ENCODE peak calls at places on chromosomes 3 and 15, in five cellular contexts. One of them, this sample, is unnamed.

GRCh38 chr3:58388550-58389061 is 45.0 kb downstream of the PDHB start:
- DNase-seq in ELR: peak
- DNase-seq in substantia nigra: no peak
- DNase-seq in effector CD4-positive, alpha-beta T cell: no peak
- DNase-seq in activated CD4-positive, alpha-beta T cell treated with anti-CD3 and anti-CD28 coated beads, Interleukin-2, amount 10 ng/mL, durations not matched to agents 7 days and 5 days: no peak
- DNase-seq in this sample: no peak

GRCh38 chr15:51846463-51847230 is 17.2 kb downstream of the TMOD3 start:
- DNase-seq in substantia nigra: no peak
- DNase-seq in effector CD4-positive, alpha-beta T cell: no peak
- DNase-seq in activated CD4-positive, alpha-beta T cell treated with anti-CD3 and anti-CD28 coated beads, Interleukin-2, amount 10 ng/mL, durations not matched to agents 7 days and 5 days: no peak
- DNase-seq in ELR: peak
- DNase-seq in this sample: no peak

GRCh38 chr3:50559702-50560101 is 7.8 kb downstream of the C3orf18 start:
- DNase-seq in effector CD4-positive, alpha-beta T cell: no peak
- DNase-seq in ELR: no peak
- DNase-seq in activated CD4-positive, alpha-beta T cell treated with anti-CD3 and anti-CD28 coated beads, Interleukin-2, amount 10 ng/mL, durations not matched to agents 7 days and 5 days: no peak
- DNase-seq in substantia nigra: no peak
- DNase-seq in this sample: no peak

GRCh38 chr3:133717424-133717823 is 28.8 kb upstream of the TF start:
- DNase-seq in ELR: no peak
- DNase-seq in effector CD4-positive, alpha-beta T cell: no peak
- DNase-seq in substantia nigra: no peak
- DNase-seq in activated CD4-positive, alpha-beta T cell treated with anti-CD3 and anti-CD28 coated beads, Interleukin-2, amount 10 ng/mL, durations not matched to agents 7 days and 5 days: no peak
- DNase-seq in this sample: no peak

GRCh38 chr3:33058780-33059179 is 38.2 kb downstream of the GLB1 start:
- DNase-seq in substantia nigra: no peak
- DNase-seq in ELR: no peak
- DNase-seq in effector CD4-positive, alpha-beta T cell: no peak
- DNase-seq in activated CD4-positive, alpha-beta T cell treated with anti-CD3 and anti-CD28 coated beads, Interleukin-2, amount 10 ng/mL, durations not matched to agents 7 days and 5 days: no peak
- DNase-seq in this sample: no peak

GRCh38 chr15:83978588-83978987 is 257.0 kb upstream of the GOLGA6L4 start:
- DNase-seq in effector CD4-positive, alpha-beta T cell: no peak
- DNase-seq in ELR: no peak
- DNase-seq in activated CD4-positive, alpha-beta T cell treated with anti-CD3 and anti-CD28 coated beads, Interleukin-2, amount 10 ng/mL, durations not matched to agents 7 days and 5 days: no peak
- DNase-seq in substantia nigra: no peak
- DNase-seq in this sample: no peak

GRCh38 chr3:172559029-172559428 is 35.8 kb upstream of the TNFSF10 start:
- DNase-seq in activated CD4-positive, alpha-beta T cell treated with anti-CD3 and anti-CD28 coated beads, Interleukin-2, amount 10 ng/mL, durations not matched to agents 7 days and 5 days: no peak
- DNase-seq in ELR: no peak
- DNase-seq in effector CD4-positive, alpha-beta T cell: no peak
- DNase-seq in substantia nigra: no peak
- DNase-seq in this sample: no peak

GRCh38 chr15:90268415-90268814 is 2.9 kb downstream of the NGRN start:
- DNase-seq in ELR: no peak
- DNase-seq in activated CD4-positive, alpha-beta T cell treated with anti-CD3 and anti-CD28 coated beads, Interleukin-2, amount 10 ng/mL, durations not matched to agents 7 days and 5 days: no peak
- DNase-seq in substantia nigra: no peak
- DNase-seq in effector CD4-positive, alpha-beta T cell: no peak
- DNase-seq in this sample: no peak

GRCh38 chr15:84981711-84982300 is at the start of gene PDE8A:
- DNase-seq in substantia nigra: no peak
- DNase-seq in effector CD4-positive, alpha-beta T cell: peak
- DNase-seq in ELR: peak
- DNase-seq in activated CD4-positive, alpha-beta T cell treated with anti-CD3 and anti-CD28 coated beads, Interleukin-2, amount 10 ng/mL, durations not matched to agents 7 days and 5 days: peak
- DNase-seq in this sample: peak

GRCh38 chr3:4525555-4526238 is 32.5 kb downstream of the ITPR1 start:
- DNase-seq in effector CD4-positive, alpha-beta T cell: no peak
- DNase-seq in ELR: no peak
- DNase-seq in substantia nigra: no peak
- DNase-seq in activated CD4-positive, alpha-beta T cell treated with anti-CD3 and anti-CD28 coated beads, Interleukin-2, amount 10 ng/mL, durations not matched to agents 7 days and 5 days: no peak
- DNase-seq in this sample: no peak

GRCh38 chr3:56061227-56061626 is 407.0 kb downstream of the ERC2 start:
- DNase-seq in effector CD4-positive, alpha-beta T cell: no peak
- DNase-seq in activated CD4-positive, alpha-beta T cell treated with anti-CD3 and anti-CD28 coated beads, Interleukin-2, amount 10 ng/mL, durations not matched to agents 7 days and 5 days: no peak
- DNase-seq in ELR: no peak
- DNase-seq in substantia nigra: no peak
- DNase-seq in this sample: no peak

GRCh38 chr15:49877117-49877860 is 241.7 kb downstream of the ATP8B4 start:
- DNase-seq in effector CD4-positive, alpha-beta T cell: no peak
- DNase-seq in substantia nigra: no peak
- DNase-seq in ELR: no peak
- DNase-seq in activated CD4-positive, alpha-beta T cell treated with anti-CD3 and anti-CD28 coated beads, Interleukin-2, amount 10 ng/mL, durations not matched to agents 7 days and 5 days: no peak
- DNase-seq in this sample: no peak

GRCh38 chr15:62612771-62613170 is 429.8 kb upstream of the TPM1 start:
- DNase-seq in substantia nigra: no peak
- DNase-seq in effector CD4-positive, alpha-beta T cell: no peak
- DNase-seq in ELR: no peak
- DNase-seq in activated CD4-positive, alpha-beta T cell treated with anti-CD3 and anti-CD28 coated beads, Interleukin-2, amount 10 ng/mL, durations not matched to agents 7 days and 5 days: no peak
- DNase-seq in this sample: no peak

GRCh38 chr15:81002254-81003022 is 1.7 kb downstream of the TLNRD1 start:
- DNase-seq in ELR: peak
- DNase-seq in substantia nigra: no peak
- DNase-seq in effector CD4-positive, alpha-beta T cell: no peak
- DNase-seq in activated CD4-positive, alpha-beta T cell treated with anti-CD3 and anti-CD28 coated beads, Interleukin-2, amount 10 ng/mL, durations not matched to agents 7 days and 5 days: no peak
- DNase-seq in this sample: no peak

GRCh38 chr3:123586131-123586530 is 1.3 kb upstream of the HACD2 start:
- DNase-seq in ELR: peak
- DNase-seq in substantia nigra: no peak
- DNase-seq in activated CD4-positive, alpha-beta T cell treated with anti-CD3 and anti-CD28 coated beads, Interleukin-2, amount 10 ng/mL, durations not matched to agents 7 days and 5 days: peak
- DNase-seq in effector CD4-positive, alpha-beta T cell: no peak
- DNase-seq in this sample: no peak

GRCh38 chr3:11195721-11196332 is 41.5 kb downstream of the HRH1 start:
- DNase-seq in activated CD4-positive, alpha-beta T cell treated with anti-CD3 and anti-CD28 coated beads, Interleukin-2, amount 10 ng/mL, durations not matched to agents 7 days and 5 days: peak
- DNase-seq in ELR: peak
- DNase-seq in substantia nigra: no peak
- DNase-seq in effector CD4-positive, alpha-beta T cell: no peak
- DNase-seq in this sample: no peak

GRCh38 chr3:61617041-61617440 is 55.7 kb downstream of the PTPRG start:
- DNase-seq in activated CD4-positive, alpha-beta T cell treated with anti-CD3 and anti-CD28 coated beads, Interleukin-2, amount 10 ng/mL, durations not matched to agents 7 days and 5 days: no peak
- DNase-seq in effector CD4-positive, alpha-beta T cell: no peak
- DNase-seq in substantia nigra: no peak
- DNase-seq in ELR: no peak
- DNase-seq in this sample: no peak

GRCh38 chr15:53457479-53457878 is 302.0 kb downstream of the WDR72 start:
- DNase-seq in activated CD4-positive, alpha-beta T cell treated with anti-CD3 and anti-CD28 coated beads, Interleukin-2, amount 10 ng/mL, durations not matched to agents 7 days and 5 days: no peak
- DNase-seq in ELR: no peak
- DNase-seq in substantia nigra: no peak
- DNase-seq in effector CD4-positive, alpha-beta T cell: no peak
- DNase-seq in this sample: no peak

GRCh38 chr15:82186748-82187415 is 75.7 kb downstream of the EFL1 start:
- DNase-seq in ELR: no peak
- DNase-seq in substantia nigra: no peak
- DNase-seq in effector CD4-positive, alpha-beta T cell: no peak
- DNase-seq in activated CD4-positive, alpha-beta T cell treated with anti-CD3 and anti-CD28 coated beads, Interleukin-2, amount 10 ng/mL, durations not matched to agents 7 days and 5 days: no peak
- DNase-seq in this sample: no peak

GRCh38 chr3:157669403-157669802 is 166.2 kb upstream of the VEPH1 start:
- DNase-seq in ELR: no peak
- DNase-seq in effector CD4-positive, alpha-beta T cell: no peak
- DNase-seq in substantia nigra: no peak
- DNase-seq in activated CD4-positive, alpha-beta T cell treated with anti-CD3 and anti-CD28 coated beads, Interleukin-2, amount 10 ng/mL, durations not matched to agents 7 days and 5 days: no peak
- DNase-seq in this sample: no peak

GRCh38 chr3:70298385-70298784 is 14.1 kb downstream of the MDFIC2 start:
- DNase-seq in substantia nigra: no peak
- DNase-seq in activated CD4-positive, alpha-beta T cell treated with anti-CD3 and anti-CD28 coated beads, Interleukin-2, amount 10 ng/mL, durations not matched to agents 7 days and 5 days: no peak
- DNase-seq in ELR: peak
- DNase-seq in effector CD4-positive, alpha-beta T cell: no peak
- DNase-seq in this sample: no peak

GRCh38 chr15:93506646-93507045 is 417.6 kb upstream of the RGMA start:
- DNase-seq in ELR: no peak
- DNase-seq in effector CD4-positive, alpha-beta T cell: no peak
- DNase-seq in activated CD4-positive, alpha-beta T cell treated with anti-CD3 and anti-CD28 coated beads, Interleukin-2, amount 10 ng/mL, durations not matched to agents 7 days and 5 days: no peak
- DNase-seq in substantia nigra: no peak
- DNase-seq in this sample: no peak

GRCh38 chr15:67524235-67524634 is 3.3 kb downstream of the C15orf61 start:
- DNase-seq in effector CD4-positive, alpha-beta T cell: no peak
- DNase-seq in ELR: no peak
- DNase-seq in substantia nigra: no peak
- DNase-seq in activated CD4-positive, alpha-beta T cell treated with anti-CD3 and anti-CD28 coated beads, Interleukin-2, amount 10 ng/mL, durations not matched to agents 7 days and 5 days: no peak
- DNase-seq in this sample: no peak

GRCh38 chr3:161126495-161126894 is 21.3 kb upstream of the B3GALNT1 start:
- DNase-seq in effector CD4-positive, alpha-beta T cell: no peak
- DNase-seq in substantia nigra: no peak
- DNase-seq in ELR: no peak
- DNase-seq in activated CD4-positive, alpha-beta T cell treated with anti-CD3 and anti-CD28 coated beads, Interleukin-2, amount 10 ng/mL, durations not matched to agents 7 days and 5 days: no peak
- DNase-seq in this sample: no peak

GRCh38 chr3:137761563-137762503 is 2.3 kb upstream of the SOX14 start:
- DNase-seq in ELR: no peak
- DNase-seq in substantia nigra: no peak
- DNase-seq in effector CD4-positive, alpha-beta T cell: no peak
- DNase-seq in activated CD4-positive, alpha-beta T cell treated with anti-CD3 and anti-CD28 coated beads, Interleukin-2, amount 10 ng/mL, durations not matched to agents 7 days and 5 days: no peak
- DNase-seq in this sample: no peak

GRCh38 chr3:144499346-144499745 is 527.7 kb downstream of the DIPK2A start:
- DNase-seq in ELR: no peak
- DNase-seq in substantia nigra: no peak
- DNase-seq in effector CD4-positive, alpha-beta T cell: no peak
- DNase-seq in activated CD4-positive, alpha-beta T cell treated with anti-CD3 and anti-CD28 coated beads, Interleukin-2, amount 10 ng/mL, durations not matched to agents 7 days and 5 days: no peak
- DNase-seq in this sample: no peak

GRCh38 chr3:176554791-176555330 is 642.4 kb downstream of the TBL1XR1 start:
- DNase-seq in effector CD4-positive, alpha-beta T cell: no peak
- DNase-seq in activated CD4-positive, alpha-beta T cell treated with anti-CD3 and anti-CD28 coated beads, Interleukin-2, amount 10 ng/mL, durations not matched to agents 7 days and 5 days: no peak
- DNase-seq in substantia nigra: no peak
- DNase-seq in ELR: no peak
- DNase-seq in this sample: no peak

This sample was measured in CD8-positive, alpha-beta memory T cell.